ENCODE peak calls at places on chromosome 7, in seven cellular contexts. O is GM23338, E is HL-60, S is esophagus muscularis mucosa, F is stomach, U is sigmoid colon, Z is GM12878. L is an unnamed sample.

GRCh38 chr7:71559214-71559613 is 427.3 kb downstream of the GALNT17 start:
- DNase-seq in O (no peak), E (no peak), S (no peak), F (no peak), U (no peak), Z (no peak), L (no peak)

GRCh38 chr7:2158331-2159175 is 74.2 kb downstream of the MAD1L1 start:
- DNase-seq in O (no peak), E (no peak), S (no peak), F (no peak), U (peak), Z (no peak), L (peak)

GRCh38 chr7:92809397-92810241 is 26.8 kb downstream of the CDK6 start:
- DNase-seq in O (peak), E (peak), S (no peak), F (peak), U (peak), Z (peak), L (peak)

GRCh38 chr7:75611557-75612178 is 119.5 kb downstream of the SPDYE5 start:
- DNase-seq in O (peak), E (no peak), S (no peak), F (peak), U (peak), Z (no peak), L (peak)

GRCh38 chr7:7772385-7772784 is 54.0 kb upstream of the RPA3 start:
- DNase-seq in O (no peak), E (no peak), S (no peak), F (no peak), U (no peak), Z (no peak), L (no peak)

GRCh38 chr7:128691227-128691626 is 19.1 kb downstream of the GARIN1A start:
- DNase-seq in O (no peak), E (no peak), S (no peak), F (no peak), U (no peak), Z (no peak), L (no peak)

GRCh38 chr7:90155206-90155605 is 937 bp downstream of the STEAP1 start:
- DNase-seq in O (no peak), E (no peak), S (no peak), F (no peak), U (no peak), Z (no peak), L (no peak)

GRCh38 chr7:122528879-122529481 is 169.9 kb downstream of the RNF133 start:
- DNase-seq in O (peak), E (no peak), S (no peak), F (no peak), U (no peak), Z (no peak), L (no peak)

GRCh38 chr7:81884817-81885216 is 115.0 kb upstream of the HGF start:
- DNase-seq in O (no peak), E (no peak), S (no peak), F (no peak), U (no peak), Z (no peak), L (no peak)

GRCh38 chr7:73907554-73908122 is 46.7 kb downstream of the TMEM270 start:
- DNase-seq in O (no peak), E (no peak), S (no peak), F (no peak), U (peak), Z (no peak), L (no peak)

GRCh38 chr7:115476666-115477065 is 553.9 kb downstream of the TFEC start:
- DNase-seq in O (peak), E (no peak), S (no peak), F (no peak), U (no peak), Z (no peak), L (no peak)

GRCh38 chr7:44288811-44289340 is 36.5 kb downstream of the CAMK2B start:
- DNase-seq in O (no peak), E (no peak), S (no peak), F (peak), U (peak), Z (no peak), L (peak)

GRCh38 chr7:157688439-157689268 is 351.9 kb downstream of the DNAJB6 start:
- DNase-seq in O (no peak), E (no peak), S (no peak), F (no peak), U (no peak), Z (no peak), L (no peak)

GRCh38 chr7:88522771-88523316 is 216.2 kb upstream of the STEAP4 start:
- DNase-seq in O (peak), E (no peak), S (no peak), F (no peak), U (no peak), Z (no peak), L (no peak)

GRCh38 chr7:97770845-97771244 is 39.0 kb downstream of the TAC1 start:
- DNase-seq in O (no peak), E (no peak), S (no peak), F (no peak), U (no peak), Z (no peak), L (peak)

GRCh38 chr7:49718755-49719154 is 54.7 kb upstream of the VWC2 start:
- DNase-seq in O (no peak), E (no peak), S (no peak), F (no peak), U (no peak), Z (no peak), L (no peak)

GRCh38 chr7:77738871-77739270 is 42.6 kb downstream of the RSBN1L start:
- DNase-seq in O (no peak), E (no peak), S (no peak), F (no peak), U (no peak), Z (no peak), L (no peak)

GRCh38 chr7:91344911-91345310 is 80.7 kb downstream of the FZD1 start:
- DNase-seq in O (no peak), E (no peak), S (no peak), F (no peak), U (no peak), Z (no peak), L (no peak)

GRCh38 chr7:53191836-53192443 is 156.5 kb downstream of the POM121L12 start:
- DNase-seq in O (no peak), E (no peak), S (no peak), F (no peak), U (no peak), Z (no peak), L (no peak)

GRCh38 chr7:12357508-12357907 is 46.2 kb downstream of the VWDE start:
- DNase-seq in O (no peak), E (no peak), S (no peak), F (no peak), U (no peak), Z (no peak), L (no peak)

GRCh38 chr7:47375590-47375989 is 206.3 kb downstream of the TNS3 start:
- DNase-seq in O (no peak), E (no peak), S (no peak), F (no peak), U (peak), Z (no peak), L (no peak)

GRCh38 chr7:105648561-105649401 is 67.5 kb upstream of the EFCAB10 start:
- DNase-seq in O (no peak), E (no peak), S (no peak), F (peak), U (peak), Z (no peak), L (peak)

GRCh38 chr7:129911790-129912189 is 41.0 kb downstream of the UBE2H start:
- DNase-seq in O (no peak), E (no peak), S (no peak), F (no peak), U (no peak), Z (no peak), L (no peak)

GRCh38 chr7:35722054-35722849 is 27.3 kb upstream of the HERPUD2 start:
- DNase-seq in O (no peak), E (no peak), S (no peak), F (no peak), U (no peak), Z (no peak), L (no peak)

GRCh38 chr7:139183878-139184338 is 47.1 kb upstream of the UBN2 start:
- DNase-seq in O (no peak), E (no peak), S (no peak), F (no peak), U (no peak), Z (no peak), L (no peak)
- TF ChIP-seq POLR2AphosphoS5 in O (no peak), E (no peak), S (no peak), F (no peak), U (no peak), Z (no peak), L (no peak)

GRCh38 chr7:112420236-112420945 is 29.9 kb upstream of the IFRD1 start:
- DNase-seq in O (no peak), E (no peak), S (no peak), F (no peak), U (no peak), Z (no peak), L (no peak)
- TF ChIP-seq POLR2AphosphoS5 in O (no peak), E (no peak), S (no peak), F (no peak), U (peak), Z (no peak), L (no peak)

GRCh38 chr7:17304926-17305325 is 6.5 kb downstream of the AHR start:
- DNase-seq in O (no peak), E (no peak), S (no peak), F (no peak), U (no peak), Z (no peak), L (no peak)
- TF ChIP-seq POLR2AphosphoS5 in O (no peak), E (no peak), S (no peak), F (no peak), U (peak), Z (no peak), L (no peak)

GRCh38 chr7:107609861-107610260 is 29.8 kb downstream of the BCAP29 start:
- DNase-seq in O (no peak), E (no peak), S (no peak), F (no peak), U (no peak), Z (no peak), L (no peak)
- TF ChIP-seq POLR2AphosphoS5 in O (no peak), E (no peak), S (no peak), F (no peak), U (no peak), Z (no peak), L (no peak)